ENCODE peak calls at places on chromosomes 4 and X, in eight cellular contexts. I is mucosa of descending colon; E is colonic mucosa; N is H54; X is fibroblast of lung; T is esophagus squamous epithelium; G is effector CD4-positive, alpha-beta T cell; M is T-helper 2 cell. L is an unnamed sample.

GRCh38 chrX:23844502-23845138 is 61.6 kb downstream of the SAT1 start:
- DNase-seq in I (peak; percentile 40), X (peak; percentile 14), N (no peak), T (no peak), M (no peak), E (peak; percentile 60), G (no peak), L (peak; percentile 34)

GRCh38 chrX:123988423-123989116 is 27.1 kb downstream of the STAG2 start:
- DNase-seq in N (no peak), I (no peak), E (no peak), T (no peak), X (no peak), M (no peak), G (no peak), L (no peak)

GRCh38 chr4:20662851-20663250 is 37.4 kb upstream of the PACRGL start:
- DNase-seq in E (no peak), I (no peak), N (no peak), M (no peak), T (no peak), X (no peak), G (no peak), L (no peak)

GRCh38 chr4:20253799-20254409 is 2.2 kb downstream of the SLIT2 start:
- DNase-seq in T (no peak), I (no peak), E (no peak), G (no peak), M (no peak), X (peak; percentile 32), N (no peak), L (peak; percentile 12)

GRCh38 chr4:113749178-113749577 is 12.4 kb downstream of the CAMK2D start:
- DNase-seq in G (no peak), N (no peak), E (no peak), I (no peak), T (no peak), X (peak; percentile 51), M (no peak), L (no peak)

GRCh38 chr4:169351860-169352259 is 81.1 kb upstream of the SH3RF1 start:
- DNase-seq in G (no peak), X (peak; percentile 90), T (no peak), M (no peak), N (no peak), E (no peak), I (no peak), L (peak; percentile 40)

GRCh38 chr4:75287738-75288517 is 226.3 kb downstream of the RCHY1 start:
- DNase-seq in I (peak; percentile 33), N (no peak), M (no peak), G (no peak), X (no peak), T (no peak), E (peak; percentile 22), L (no peak)

GRCh38 chr4:108359936-108360681 is 191.4 kb upstream of the LEF1 start:
- DNase-seq in G (no peak), T (no peak), N (no peak), X (no peak), M (peak; percentile 32), E (no peak), I (no peak), L (no peak)

GRCh38 chrX:114267127-114267526 is 316.8 kb upstream of the HTR2C start:
- DNase-seq in I (no peak), E (no peak), G (no peak), T (no peak), N (no peak), M (no peak), X (no peak), L (no peak)

GRCh38 chr4:29336851-29337250 is 1383.3 kb upstream of the PCDH7 start:
- DNase-seq in T (no peak), M (no peak), N (no peak), I (no peak), E (no peak), X (no peak), G (no peak), L (no peak)

GRCh38 chr4:74228691-74229640 is 71.0 kb downstream of the MTHFD2L start:
- DNase-seq in I (peak; percentile 87), T (peak; percentile 1), N (no peak), M (peak; percentile 78), G (peak; percentile 42), X (peak; percentile 80), E (peak; percentile 85), L (peak; percentile 76)

GRCh38 chr4:7416745-7417432 is 17.8 kb downstream of the PSAPL1 start:
- DNase-seq in M (no peak), X (no peak), I (no peak), G (no peak), N (no peak), T (no peak), E (no peak), L (peak; percentile 3)

GRCh38 chr4:17690898-17691297 is 76.5 kb downstream of the MED28 start:
- DNase-seq in E (no peak), I (no peak), T (no peak), X (no peak), M (no peak), N (no peak), G (no peak), L (no peak)

GRCh38 chrX:84188320-84188834 is 378 bp upstream of the RPS6KA6 start:
- DNase-seq in E (peak; percentile 53), M (peak; percentile 19), I (peak; percentile 63), X (peak; percentile 65), G (no peak), T (no peak), N (no peak), L (peak; percentile 65)

GRCh38 chr4:158560284-158560683 is 38.6 kb downstream of the RXFP1 start:
- DNase-seq in I (no peak), N (no peak), T (no peak), X (no peak), M (no peak), E (no peak), G (no peak), L (no peak)

GRCh38 chr4:121307441-121308327 is 73.1 kb downstream of the QRFPR start:
- DNase-seq in I (peak; percentile 65), X (peak; percentile 75), T (no peak), N (peak; percentile 3), E (peak; percentile 55), G (peak; percentile 14), M (peak; percentile 75), L (peak; percentile 3)

GRCh38 chr4:22099896-22100295 is 151.3 kb upstream of the KCNIP4 start:
- DNase-seq in I (no peak), X (peak; percentile 2), T (no peak), E (no peak), G (no peak), N (no peak), M (peak; percentile 27), L (no peak)

GRCh38 chr4:141013899-141014298 is 119.4 kb downstream of the RNF150 start:
- DNase-seq in I (no peak), N (no peak), T (no peak), E (no peak), M (no peak), G (no peak), X (no peak), L (no peak)

GRCh38 chrX:3094261-3094660 is 53.0 kb downstream of the ARSF start:
- DNase-seq in X (no peak), T (no peak), E (peak; percentile 20), N (no peak), M (no peak), I (no peak), G (no peak), L (no peak)

GRCh38 chrX:74511704-74512103 is 90.4 kb downstream of the SLC16A2 start:
- DNase-seq in X (no peak), T (no peak), M (no peak), N (no peak), G (no peak), I (no peak), E (no peak), L (no peak)

GRCh38 chr4:186765138-186765537 is 41.5 kb upstream of the FAT1 start:
- DNase-seq in I (peak; percentile 85), T (no peak), E (peak; percentile 82), G (no peak), X (peak; percentile 49), M (no peak), N (peak; percentile 17), L (no peak)

GRCh38 chr4:168411318-168412150 is 68.8 kb downstream of the DDX60L start:
- DNase-seq in X (peak; percentile 72), T (no peak), I (no peak), N (no peak), E (no peak), G (no peak), M (no peak), L (no peak)

GRCh38 chr4:158541506-158541905 is 19.8 kb downstream of the RXFP1 start:
- DNase-seq in N (no peak), T (no peak), G (no peak), I (no peak), E (no peak), M (no peak), X (no peak), L (no peak)

GRCh38 chr4:184163813-184164212 is 53.9 kb downstream of the ENPP6 start:
- DNase-seq in M (peak; percentile 31), G (no peak), N (peak; percentile 17), T (no peak), X (peak; percentile 38), I (peak; percentile 66), E (peak; percentile 33), L (peak; percentile 77)

GRCh38 chr4:94126669-94127068 is 81.0 kb upstream of the SMARCAD1 start:
- DNase-seq in X (peak; percentile 5), E (no peak), N (no peak), I (no peak), M (no peak), G (no peak), T (no peak), L (no peak)

GRCh38 chr4:145679520-145679919 is 426 bp upstream of the C4orf51 start:
- DNase-seq in E (no peak), G (no peak), N (peak; percentile 30), X (peak; percentile 86), T (no peak), M (no peak), I (peak; percentile 13), L (peak; percentile 40)

GRCh38 chr4:45621926-45622325 is 501.9 kb downstream of the GABRG1 start:
- DNase-seq in X (peak; percentile 38), I (no peak), E (no peak), M (no peak), N (peak; percentile 4), T (no peak), G (no peak), L (no peak)

GRCh38 chr4:107094976-107095375 is 58.9 kb upstream of the DKK2 start:
- DNase-seq in M (no peak), T (no peak), I (no peak), N (no peak), X (no peak), G (no peak), E (no peak), L (no peak)

GRCh38 chr4:106380179-106380578 is 11.6 kb upstream of the GIMD1 start:
- DNase-seq in I (no peak), M (no peak), E (no peak), X (no peak), G (no peak), N (no peak), T (no peak), L (no peak)

GRCh38 chr4:5050520-5050955 is 742 bp upstream of the STK32B start:
- DNase-seq in G (no peak), M (peak; percentile 24), E (peak; percentile 56), N (peak; percentile 49), X (peak; percentile 76), T (no peak), I (peak; percentile 47), L (peak; percentile 70)

GRCh38 chr4:175971393-175972179 is 94.1 kb upstream of the WDR17 start:
- DNase-seq in E (no peak), X (peak; percentile 12), I (no peak), N (no peak), M (no peak), G (no peak), T (no peak), L (no peak)

GRCh38 chr4:8110071-8110986 is 48.3 kb downstream of the ABLIM2 start:
- DNase-seq in X (no peak), N (no peak), G (no peak), M (no peak), E (no peak), T (no peak), I (no peak), L (no peak)

GRCh38 chr4:122616910-122617596 is 3.8 kb downstream of the IL21 start:
- DNase-seq in E (no peak), G (no peak), I (no peak), T (no peak), M (no peak), N (no peak), X (no peak), L (no peak)

GRCh38 chr4:154626793-154627484 is 14.5 kb upstream of the FGG start:
- DNase-seq in E (peak; percentile 26), M (peak; percentile 46), N (no peak), X (peak; percentile 43), I (peak; percentile 46), T (no peak), G (no peak), L (peak; percentile 70)